ENCODE peak calls at places on chromosomes 6 and 20, in seven cellular contexts. N is astrocyte of the spinal cord; E is mucosa of descending colon; J is stimulated activated CD4-positive, alpha-beta T cell treated with anti-CD3 and anti-CD28 coated beads, TNF-alpha, amount 100 ng/mL, for 24 hours; V is effector memory CD8-positive, alpha-beta T cell; Z is dermis blood vessel endothelial cell; X is non-pigmented ciliary epithelial cell. K is an unnamed sample.

GRCh38 chr6:130453230-130453629 is 87.4 kb downstream of the TMEM200A start:
- DNase-seq in N (peak; percentile 82), E (no peak), J (no peak), V (peak; percentile 21), Z (peak; percentile 3), X (peak; percentile 80), K (no peak)

GRCh38 chr6:170265655-170266054 is 25.2 kb downstream of the DLL1 start:
- DNase-seq in N (no peak), E (peak; percentile 87), J (no peak), V (no peak), Z (no peak), X (no peak), K (no peak)

GRCh38 chr6:45310118-45310788 is 17.9 kb upstream of the RUNX2 start:
- DNase-seq in N (no peak), E (no peak), J (no peak), V (peak; percentile 23), Z (peak; percentile 15), X (no peak), K (no peak)

GRCh38 chr6:138833819-138834539 is 38.1 kb downstream of the ECT2L start:
- DNase-seq in N (peak; percentile 38), E (no peak), J (no peak), V (no peak), Z (no peak), X (no peak), K (peak; percentile 90)

GRCh38 chr20:33585413-33585812 is 76.7 kb upstream of the C20orf144 start:
- DNase-seq in N (no peak), E (no peak), J (no peak), V (no peak), Z (no peak), X (no peak), K (no peak)

GRCh38 chr6:12009180-12009748 is 2.8 kb upstream of the HIVEP1 start:
- DNase-seq in N (peak; percentile 20), E (no peak), J (no peak), V (no peak), Z (no peak), X (no peak), K (no peak)

GRCh38 chr6:158648682-158649131 is 1.1 kb upstream of the SYTL3 start:
- DNase-seq in N (peak; percentile 92), E (no peak), J (no peak), V (no peak), Z (no peak), X (peak; percentile 87), K (peak; percentile 75)

GRCh38 chr6:34324738-34325444 is 67.6 kb downstream of the NUDT3 start:
- DNase-seq in N (peak; percentile 70), E (peak; percentile 20), J (no peak), V (no peak), Z (no peak), X (peak; percentile 8), K (no peak)

GRCh38 chr20:35823937-35824336 is 52.1 kb downstream of the PHF20 start:
- DNase-seq in N (no peak), E (no peak), J (no peak), V (no peak), Z (no peak), X (no peak), K (no peak)

GRCh38 chr20:7627734-7628663 is 312.3 kb downstream of the HAO1 start:
- DNase-seq in N (peak; percentile 38), E (no peak), J (no peak), V (no peak), Z (peak; percentile 97), X (no peak), K (peak; percentile 39)

GRCh38 chr6:107228754-107229153 is 113.4 kb upstream of the BEND3 start:
- DNase-seq in N (no peak), E (no peak), J (no peak), V (no peak), Z (no peak), X (no peak), K (no peak)

GRCh38 chr6:3516094-3516493 is 59.2 kb upstream of the SLC22A23 start:
- DNase-seq in N (no peak), E (no peak), J (no peak), V (no peak), Z (no peak), X (no peak), K (no peak)

GRCh38 chr6:132443206-132443605 is 41.9 kb upstream of the MOXD1 start:
- DNase-seq in N (peak; percentile 23), E (no peak), J (no peak), V (no peak), Z (no peak), X (no peak), K (no peak)

GRCh38 chr6:78593898-78594666 is 273.3 kb upstream of the IRAK1BP1 start:
- DNase-seq in N (no peak), E (no peak), J (no peak), V (no peak), Z (no peak), X (no peak), K (no peak)

GRCh38 chr20:62716198-62716940 is 7.7 kb downstream of the NTSR1 start:
- DNase-seq in N (no peak), E (no peak), J (peak; percentile 23), V (peak; percentile 30), Z (no peak), X (no peak), K (no peak)

GRCh38 chr6:53465732-53466131 is 79.2 kb downstream of the GCLC start:
- DNase-seq in N (no peak), E (no peak), J (no peak), V (no peak), Z (no peak), X (no peak), K (no peak)

GRCh38 chr20:44601801-44602204 is 19.4 kb downstream of the PKIG start:
- DNase-seq in N (peak; percentile 93), E (peak; percentile 49), J (no peak), V (no peak), Z (peak; percentile 83), X (no peak), K (no peak)

GRCh38 chr6:38378801-38379200 is 260.9 kb downstream of the BTBD9 start:
- DNase-seq in N (no peak), E (no peak), J (no peak), V (no peak), Z (no peak), X (no peak), K (no peak)

GRCh38 chr6:35494161-35494563 is 2.7 kb downstream of the TEAD3 start:
- DNase-seq in N (no peak), E (no peak), J (no peak), V (no peak), Z (peak; percentile 64), X (no peak), K (no peak)

GRCh38 chr6:45462190-45463134 is 84.7 kb upstream of the SUPT3H start:
- DNase-seq in N (no peak), E (no peak), J (no peak), V (no peak), Z (no peak), X (no peak), K (no peak)